ENCODE peak calls at places on chromosomes 5 and 9, in four cellular contexts. H is psoas muscle, F is tibial nerve, V is AG09309. M is an unnamed sample.

GRCh38 chr9:98538626-98539031 is 170.1 kb downstream of the GABBR2 start:
- DNase-seq in H (no peak), F (no peak), V (no peak), M (no peak)

GRCh38 chr9:71518045-71518888 is 250.0 kb downstream of the CEMIP2 start:
- DNase-seq in H (no peak), F (no peak), V (peak), M (peak)

GRCh38 chr9:101536351-101536750 is 2.7 kb downstream of the RNF20 start:
- DNase-seq in H (no peak), F (no peak), V (no peak), M (no peak)

GRCh38 chr9:71509054-71509453 is 259.3 kb downstream of the CEMIP2 start:
- DNase-seq in H (no peak), F (no peak), V (no peak), M (no peak)

GRCh38 chr5:35626108-35626507 is 8.4 kb downstream of the SPEF2 start:
- DNase-seq in H (no peak), F (no peak), V (peak), M (no peak)

GRCh38 chr9:437066-438015 is 222.7 kb downstream of the DOCK8 start:
- DNase-seq in H (no peak), F (no peak), V (peak), M (no peak)

GRCh38 chr5:67146574-67146973 is 50.0 kb downstream of the CD180 start:
- DNase-seq in H (no peak), F (no peak), V (no peak), M (no peak)

GRCh38 chr9:77017505-77017894 is 2.0 kb upstream of the FOXB2 start:
- DNase-seq in H (no peak), F (no peak), V (no peak), M (no peak)

GRCh38 chr5:14348142-14348541 is 205.0 kb downstream of the TRIO start:
- DNase-seq in H (no peak), F (no peak), V (no peak), M (no peak)

GRCh38 chr9:97394881-97395280 is 17.0 kb upstream of the TDRD7 start:
- DNase-seq in H (no peak), F (no peak), V (no peak), M (no peak)

GRCh38 chr9:135976531-135976930 is 15.4 kb upstream of the UBAC1 start:
- DNase-seq in H (no peak), F (no peak), V (no peak), M (no peak)

GRCh38 chr9:113446323-113446740 is 17.2 kb upstream of the RGS3 start:
- DNase-seq in H (no peak), F (no peak), V (no peak), M (peak)

GRCh38 chr5:62594364-62594984 is 15.9 kb downstream of the LRRC70 start:
- DNase-seq in H (no peak), F (no peak), V (no peak), M (no peak)

GRCh38 chr5:15013654-15014463 is 142.3 kb upstream of the ANKH start:
- DNase-seq in H (no peak), F (peak), V (peak), M (peak)

GRCh38 chr5:125823572-125823971 is 599.6 kb upstream of the GRAMD2B start:
- DNase-seq in H (no peak), F (no peak), V (no peak), M (peak)

GRCh38 chr9:131278421-131279111 is 2.3 kb upstream of the FAM78A start:
- DNase-seq in H (no peak), F (no peak), V (no peak), M (no peak)

GRCh38 chr5:1208743-1209551 is 7.6 kb downstream of the SLC6A19 start:
- DNase-seq in H (peak), F (no peak), V (no peak), M (no peak)

GRCh38 chr9:114031948-114032688 is 46.0 kb downstream of the AMBP start:
- DNase-seq in H (no peak), F (no peak), V (no peak), M (no peak)

GRCh38 chr5:164377746-164378145 is 872.3 kb downstream of the MAT2B start:
- DNase-seq in H (no peak), F (no peak), V (no peak), M (no peak)

GRCh38 chr5:148029131-148029530 is 34.6 kb upstream of the SPINK5 start:
- DNase-seq in H (no peak), F (no peak), V (no peak), M (no peak)

GRCh38 chr9:115691686-115692085 is 461.9 kb upstream of the PAPPA start:
- DNase-seq in H (no peak), F (no peak), V (peak), M (peak)

GRCh38 chr5:128920345-128921215 is 44.7 kb upstream of the SLC27A6 start:
- DNase-seq in H (no peak), F (no peak), V (no peak), M (peak)

GRCh38 chr9:22203371-22204138 is 194.4 kb upstream of the CDKN2B start:
- DNase-seq in H (no peak), F (no peak), V (no peak), M (no peak)

GRCh38 chr9:107635137-107635802 is 145.7 kb upstream of the KLF4 start:
- DNase-seq in H (no peak), F (no peak), V (no peak), M (no peak)

GRCh38 chr9:106962615-106963363 is 99.8 kb downstream of the ZNF462 start:
- DNase-seq in H (no peak), F (no peak), V (no peak), M (no peak)

GRCh38 chr5:142674438-142675210 is 11.3 kb downstream of the FGF1 start:
- DNase-seq in H (no peak), F (no peak), V (peak), M (peak)

GRCh38 chr9:97632406-97632991 is 669 bp downstream of the TSTD2 start:
- DNase-seq in H (peak), F (no peak), V (peak), M (peak)

GRCh38 chr9:70924380-70924779 is 197.0 kb downstream of the TRPM3 start:
- DNase-seq in H (no peak), F (no peak), V (peak), M (no peak)

GRCh38 chr5:107040907-107041306 is 629.8 kb downstream of the EFNA5 start:
- DNase-seq in H (no peak), F (no peak), V (no peak), M (no peak)

GRCh38 chr5:175257128-175257846 is 186.7 kb downstream of the DRD1 start:
- DNase-seq in H (no peak), F (no peak), V (peak), M (no peak)

GRCh38 chr9:73179594-73179993 is 27.9 kb downstream of the ANXA1 start:
- DNase-seq in H (no peak), F (no peak), V (no peak), M (peak)

GRCh38 chr5:6732634-6733410 is 19.6 kb downstream of the TENT4A start:
- DNase-seq in H (peak), F (no peak), V (peak), M (no peak)

GRCh38 chr5:67880876-67881275 is 334.7 kb upstream of the PIK3R1 start:
- DNase-seq in H (no peak), F (no peak), V (no peak), M (no peak)

GRCh38 chr5:3905031-3905430 is 309.4 kb downstream of the IRX1 start:
- DNase-seq in H (no peak), F (no peak), V (no peak), M (no peak)

GRCh38 chr5:3911111-3911510 is 315.5 kb downstream of the IRX1 start:
- DNase-seq in H (no peak), F (no peak), V (no peak), M (no peak)

GRCh38 chr5:3904584-3904983 is 309.0 kb downstream of the IRX1 start:
- DNase-seq in H (no peak), F (no peak), V (no peak), M (no peak)

GRCh38 chr5:3905521-3905920 is 309.9 kb downstream of the IRX1 start:
- DNase-seq in H (no peak), F (no peak), V (no peak), M (no peak)
- H3K4me3 ChIP-seq in H (no peak), F (no peak), V (no peak), M (no peak)

GRCh38 chr9:61674882-61675281 is 485.0 kb downstream of the SPATA31A7 start:
- DNase-seq in H (no peak), F (no peak), V (no peak), M (no peak)

GRCh38 chr9:61671276-61671973 is 481.6 kb downstream of the SPATA31A7 start:
- DNase-seq in H (no peak), F (no peak), V (no peak), M (no peak)

GRCh38 chr9:61674465-61674864 is 484.6 kb downstream of the SPATA31A7 start:
- DNase-seq in H (no peak), F (no peak), V (no peak), M (no peak)

GRCh38 chr9:61673664-61674381 is 484.0 kb downstream of the SPATA31A7 start:
- DNase-seq in H (no peak), F (no peak), V (no peak), M (no peak)

DNA sequence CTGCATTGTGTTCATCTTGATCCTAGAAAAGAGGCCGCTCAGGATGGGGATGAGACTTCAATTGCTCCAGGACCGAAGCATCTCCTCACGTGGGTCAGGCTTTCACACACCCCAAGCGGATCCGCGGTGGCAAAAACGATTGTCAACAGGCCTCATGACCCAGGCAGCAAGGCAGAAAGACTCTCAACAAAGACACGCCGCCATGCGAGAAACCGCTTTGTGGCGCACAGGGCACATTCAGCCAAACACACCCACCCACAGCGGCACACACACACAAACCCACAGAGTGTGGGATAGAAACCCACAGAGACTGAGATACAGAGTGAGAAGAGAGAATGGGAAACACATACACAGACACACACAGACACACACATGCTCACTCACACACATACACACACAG is 483.4 kb downstream of the SPATA31A7 start:
- DNase-seq in H (no peak), F (no peak), V (no peak), M (no peak)
- H3K4me3 ChIP-seq in H (no peak), F (no peak), V (no peak), M (no peak)

GRCh38 chr5:19855929-19856328 is 132.1 kb downstream of the CDH18 start:
- DNase-seq in H (no peak), F (no peak), V (peak), M (no peak)

GRCh38 chr5:19853616-19854240 is 134.3 kb downstream of the CDH18 start:
- DNase-seq in H (no peak), F (no peak), V (peak), M (peak)

GRCh38 chr5:19859020-19859419 is 129.0 kb downstream of the CDH18 start:
- DNase-seq in H (no peak), F (no peak), V (no peak), M (no peak)

GRCh38 chr5:19855453-19855852 is 132.5 kb downstream of the CDH18 start:
- DNase-seq in H (no peak), F (no peak), V (no peak), M (no peak)

DNA sequence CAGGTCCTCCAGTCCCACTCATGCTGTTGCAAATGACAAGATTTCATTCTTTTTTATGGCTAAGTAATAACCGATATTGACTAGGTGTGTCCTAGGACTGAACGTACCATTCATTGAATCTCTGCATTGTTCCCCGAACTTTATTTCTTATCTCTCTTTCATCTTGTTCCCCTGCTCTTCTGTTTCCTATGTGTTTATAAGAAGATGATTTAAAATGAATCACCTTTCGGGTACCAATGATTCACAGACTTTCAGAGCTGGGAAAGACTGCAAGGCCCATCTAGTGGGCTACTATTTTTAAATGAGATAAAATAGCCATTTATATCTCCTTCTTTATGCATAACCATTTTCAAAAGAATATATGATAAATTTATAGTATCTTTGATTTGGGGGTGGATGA is 133.0 kb downstream of the CDH18 start:
- DNase-seq in H (no peak), F (no peak), V (no peak), M (no peak)
- H3K4me3 ChIP-seq in H (no peak), F (no peak), V (no peak), M (no peak)

GRCh38 chr9:38687389-38687842 is 32.5 kb downstream of the FAM240B start:
- DNase-seq in H (peak), F (no peak), V (no peak), M (no peak)

GRCh38 chr9:38687992-38688391 is 31.9 kb downstream of the FAM240B start:
- DNase-seq in H (no peak), F (no peak), V (no peak), M (no peak)

GRCh38 chr9:38689678-38690077 is 30.3 kb downstream of the FAM240B start:
- DNase-seq in H (no peak), F (no peak), V (no peak), M (no peak)

GRCh38 chr9:38685535-38685934 is 34.4 kb downstream of the FAM240B start:
- DNase-seq in H (no peak), F (no peak), V (no peak), M (no peak)

DNA sequence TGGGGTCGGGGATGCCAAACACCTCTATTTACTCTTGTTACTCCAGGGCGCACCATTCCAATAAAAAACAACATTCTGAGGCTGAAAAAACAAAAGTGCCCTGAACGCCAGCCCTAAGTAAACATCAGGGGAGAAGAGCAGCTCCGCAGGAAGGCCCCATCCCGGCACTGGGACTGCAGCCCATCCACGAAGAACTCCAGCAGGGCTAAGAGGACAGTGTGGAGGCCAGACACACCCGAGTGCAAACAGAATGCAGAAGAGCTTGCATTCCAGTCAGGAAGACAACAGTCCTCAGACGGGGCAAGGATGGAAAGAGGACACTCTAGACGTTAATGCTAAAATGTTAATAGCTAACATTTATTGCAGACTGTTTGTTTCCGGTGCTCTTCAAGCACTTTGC is 33.0 kb downstream of the FAM240B start:
- DNase-seq in H (no peak), F (no peak), V (no peak), M (no peak)
- H3K4me3 ChIP-seq in H (no peak), F (no peak), V (no peak), M (no peak)

GRCh38 chr9:134770972-134771971 is 109.3 kb upstream of the FCN2 start:
- DNase-seq in H (no peak), F (no peak), V (no peak), M (no peak)

GRCh38 chr9:134765785-134766184 is 114.8 kb upstream of the FCN2 start:
- DNase-seq in H (no peak), F (no peak), V (no peak), M (no peak)

GRCh38 chr9:134766587-134766986 is 114.0 kb upstream of the FCN2 start:
- DNase-seq in H (no peak), F (no peak), V (no peak), M (no peak)

GRCh38 chr9:134769084-134769455 is 111.5 kb upstream of the FCN2 start:
- DNase-seq in H (no peak), F (no peak), V (no peak), M (no peak)

GRCh38 chr9:134768332-134769083 is 112.1 kb upstream of the FCN2 start:
- DNase-seq in H (peak), F (no peak), V (no peak), M (no peak)
- H3K4me3 ChIP-seq in H (no peak), F (no peak), V (no peak), M (no peak)

M was measured in HFF-Myc.